ENCODE peak calls at places on chromosomes 5 and 9, in seven cellular contexts. P, T, J, X, U, R and B are unnamed samples.
A peak's percentile ranks its signal among the peaks of the same experiment; 100 is the strongest.

GRCh38 chr5:9392625-9393024 is 153.2 kb downstream of the SEMA5A start:
- DNase-seq in P (no peak), J (no peak), R (no peak), T (no peak), X (no peak), U (no peak), B (no peak)

GRCh38 chr5:79563247-79563590 is 49.0 kb upstream of the TENT2 start:
- DNase-seq in U (no peak), J (no peak), R (no peak), T (no peak), P (no peak), X (no peak), B (no peak)

GRCh38 chr9:89528540-89528939 is 30.6 kb upstream of the SEMA4D start:
- DNase-seq in J (no peak), U (no peak), T (no peak), P (no peak), R (no peak), X (no peak), B (no peak)

GRCh38 chr9:121844090-121844489 is 192.7 kb downstream of the DAB2IP start:
- DNase-seq in T (no peak), R (no peak), P (no peak), X (no peak), J (no peak), U (no peak), B (no peak)

GRCh38 chr9:27425827-27426716 is 98.0 kb upstream of the IFNK start:
- DNase-seq in J (no peak), P (no peak), U (no peak), T (no peak), R (no peak), X (no peak), B (no peak)

GRCh38 chr5:106397700-106398099 is 1273.0 kb downstream of the EFNA5 start:
- DNase-seq in P (no peak), T (no peak), J (no peak), X (no peak), U (no peak), R (peak; percentile 19), B (no peak)

GRCh38 chr5:60891667-60892066 is 47.6 kb upstream of the ELOVL7 start:
- DNase-seq in J (no peak), U (no peak), P (no peak), R (no peak), T (no peak), X (no peak), B (no peak)

GRCh38 chr9:130635721-130636647 is 28.4 kb upstream of the PRDM12 start:
- DNase-seq in T (no peak), X (no peak), J (no peak), P (no peak), U (no peak), R (no peak), B (no peak)

GRCh38 chr5:181217805-181218065 is 5.3 kb upstream of the TRIM41 start:
- DNase-seq in R (no peak), J (no peak), X (peak; percentile 31), T (no peak), U (no peak), P (no peak), B (peak; percentile 61)

GRCh38 chr5:138974227-138975063 is 99.3 kb upstream of the LRRTM2 start:
- DNase-seq in P (no peak), R (no peak), X (no peak), U (no peak), T (no peak), J (no peak), B (no peak)

GRCh38 chr5:92337772-92338234 is 954.7 kb upstream of the ARRDC3 start:
- DNase-seq in X (no peak), T (no peak), R (no peak), J (no peak), P (no peak), U (no peak), B (no peak)

GRCh38 chr5:11642398-11642797 is 261.8 kb downstream of the CTNND2 start:
- DNase-seq in J (no peak), T (no peak), R (no peak), X (no peak), P (no peak), U (no peak), B (no peak)

GRCh38 chr9:19379697-19380046 is 364 bp downstream of the RPS6 start:
- DNase-seq in T (peak; percentile 91), R (no peak), U (no peak), X (peak; percentile 41), P (no peak), J (peak; percentile 35), B (no peak)